ENCODE peak calls at places on chromosomes 12 and 14, in ten cellular contexts. One of them, this sample, is unnamed.

GRCh38 chr12:31041033-31041564 is 32.6 kb upstream of the DDX11 start:
- DNase-seq in K562: no peak
- DNase-seq in H1: no peak
- DNase-seq in esophagus muscularis mucosa: no peak
- DNase-seq in A549: no peak
- DNase-seq in SK-N-SH: no peak
- DNase-seq in ovary: no peak
- DNase-seq in GM12878: no peak
- DNase-seq in tibial nerve: no peak
- DNase-seq in HepG2: no peak
- DNase-seq in this sample: no peak

GRCh38 chr12:84913151-84913550 is 552 bp upstream of the SLC6A15 start:
- DNase-seq in K562: no peak
- DNase-seq in H1: no peak
- DNase-seq in esophagus muscularis mucosa: no peak
- DNase-seq in A549: peak
- DNase-seq in SK-N-SH: peak
- DNase-seq in ovary: no peak
- DNase-seq in GM12878: no peak
- DNase-seq in tibial nerve: no peak
- DNase-seq in HepG2: no peak
- DNase-seq in this sample: no peak

GRCh38 chr14:21933681-21934080 is 260.1 kb upstream of the OR4E1 start:
- DNase-seq in K562: no peak
- DNase-seq in H1: no peak
- DNase-seq in esophagus muscularis mucosa: no peak
- DNase-seq in A549: no peak
- DNase-seq in SK-N-SH: no peak
- DNase-seq in ovary: no peak
- DNase-seq in GM12878: no peak
- DNase-seq in tibial nerve: no peak
- DNase-seq in HepG2: no peak
- DNase-seq in this sample: no peak

GRCh38 chr14:55698051-55698450 is 118.0 kb downstream of the KTN1 start:
- DNase-seq in K562: no peak
- DNase-seq in H1: no peak
- DNase-seq in esophagus muscularis mucosa: peak
- DNase-seq in A549: peak
- DNase-seq in SK-N-SH: no peak
- DNase-seq in ovary: no peak
- DNase-seq in GM12878: no peak
- DNase-seq in tibial nerve: no peak
- DNase-seq in HepG2: no peak
- DNase-seq in this sample: no peak

GRCh38 chr12:96907681-96908163 is 665 bp downstream of the NEDD1 start:
- DNase-seq in K562: peak
- DNase-seq in H1: no peak
- DNase-seq in esophagus muscularis mucosa: no peak
- DNase-seq in A549: peak
- DNase-seq in SK-N-SH: peak
- DNase-seq in ovary: no peak
- DNase-seq in GM12878: no peak
- DNase-seq in tibial nerve: no peak
- DNase-seq in HepG2: peak
- DNase-seq in this sample: no peak

GRCh38 chr12:116336542-116337065 is 59.1 kb upstream of the MED13L start:
- DNase-seq in K562: peak
- DNase-seq in H1: no peak
- DNase-seq in esophagus muscularis mucosa: no peak
- DNase-seq in A549: peak
- DNase-seq in SK-N-SH: no peak
- DNase-seq in ovary: no peak
- DNase-seq in GM12878: peak
- DNase-seq in tibial nerve: no peak
- DNase-seq in HepG2: no peak
- DNase-seq in this sample: peak

GRCh38 chr12:50842637-50843493 is at the start of gene TMPRSS12:
- DNase-seq in K562: no peak
- DNase-seq in H1: peak
- DNase-seq in esophagus muscularis mucosa: no peak
- DNase-seq in A549: no peak
- DNase-seq in SK-N-SH: no peak
- DNase-seq in ovary: peak
- DNase-seq in GM12878: no peak
- DNase-seq in tibial nerve: no peak
- DNase-seq in HepG2: no peak
- DNase-seq in this sample: no peak

GRCh38 chr14:45649051-45649450 is 396.0 kb upstream of the MIS18BP1 start:
- DNase-seq in K562: no peak
- DNase-seq in H1: no peak
- DNase-seq in esophagus muscularis mucosa: no peak
- DNase-seq in A549: no peak
- DNase-seq in SK-N-SH: no peak
- DNase-seq in ovary: no peak
- DNase-seq in GM12878: no peak
- DNase-seq in tibial nerve: no peak
- DNase-seq in HepG2: no peak
- DNase-seq in this sample: no peak

GRCh38 chr12:96257550-96258392 is 63.6 kb downstream of the ELK3 start:
- DNase-seq in K562: no peak
- DNase-seq in H1: no peak
- DNase-seq in esophagus muscularis mucosa: no peak
- DNase-seq in A549: no peak
- DNase-seq in SK-N-SH: no peak
- DNase-seq in ovary: no peak
- DNase-seq in GM12878: no peak
- DNase-seq in tibial nerve: no peak
- DNase-seq in HepG2: peak
- DNase-seq in this sample: no peak

GRCh38 chr12:58548801-58549200 is 371.5 kb downstream of the LRIG3 start:
- DNase-seq in K562: no peak
- DNase-seq in H1: no peak
- DNase-seq in esophagus muscularis mucosa: no peak
- DNase-seq in A549: no peak
- DNase-seq in SK-N-SH: no peak
- DNase-seq in ovary: no peak
- DNase-seq in GM12878: no peak
- DNase-seq in tibial nerve: no peak
- DNase-seq in HepG2: no peak
- DNase-seq in this sample: no peak

GRCh38 chr12:43766291-43766690 is 7.5 kb downstream of the IRAK4 start:
- DNase-seq in K562: no peak
- DNase-seq in H1: no peak
- DNase-seq in esophagus muscularis mucosa: no peak
- DNase-seq in A549: no peak
- DNase-seq in SK-N-SH: no peak
- DNase-seq in ovary: no peak
- DNase-seq in GM12878: no peak
- DNase-seq in tibial nerve: no peak
- DNase-seq in HepG2: no peak
- DNase-seq in this sample: no peak

GRCh38 chr12:108630481-108631207 is 3.0 kb downstream of the SELPLG start:
- DNase-seq in K562: no peak
- DNase-seq in H1: no peak
- DNase-seq in esophagus muscularis mucosa: no peak
- DNase-seq in A549: no peak
- DNase-seq in SK-N-SH: no peak
- DNase-seq in ovary: no peak
- DNase-seq in GM12878: no peak
- DNase-seq in tibial nerve: no peak
- DNase-seq in HepG2: no peak
- DNase-seq in this sample: no peak

GRCh38 chr12:54357802-54358619 is 6.3 kb downstream of the GPR84 start:
- DNase-seq in K562: peak
- DNase-seq in H1: no peak
- DNase-seq in esophagus muscularis mucosa: no peak
- DNase-seq in A549: no peak
- DNase-seq in SK-N-SH: no peak
- DNase-seq in ovary: no peak
- DNase-seq in GM12878: peak
- DNase-seq in tibial nerve: no peak
- DNase-seq in HepG2: no peak
- DNase-seq in this sample: no peak

GRCh38 chr14:35576260-35576659 is 42.3 kb downstream of the INSM2 start:
- DNase-seq in K562: no peak
- DNase-seq in H1: no peak
- DNase-seq in esophagus muscularis mucosa: no peak
- DNase-seq in A549: no peak
- DNase-seq in SK-N-SH: no peak
- DNase-seq in ovary: no peak
- DNase-seq in GM12878: no peak
- DNase-seq in tibial nerve: no peak
- DNase-seq in HepG2: peak
- DNase-seq in this sample: no peak

GRCh38 chr14:104301731-104302460 is 163.5 kb downstream of the KIF26A start:
- DNase-seq in K562: no peak
- DNase-seq in H1: no peak
- DNase-seq in esophagus muscularis mucosa: no peak
- DNase-seq in A549: no peak
- DNase-seq in SK-N-SH: no peak
- DNase-seq in ovary: no peak
- DNase-seq in GM12878: no peak
- DNase-seq in tibial nerve: no peak
- DNase-seq in HepG2: no peak
- DNase-seq in this sample: no peak

GRCh38 chr14:37544407-37544806 is 50.6 kb downstream of the FOXA1 start:
- DNase-seq in K562: no peak
- DNase-seq in H1: no peak
- DNase-seq in esophagus muscularis mucosa: no peak
- DNase-seq in A549: no peak
- DNase-seq in SK-N-SH: no peak
- DNase-seq in ovary: no peak
- DNase-seq in GM12878: no peak
- DNase-seq in tibial nerve: no peak
- DNase-seq in HepG2: no peak
- DNase-seq in this sample: peak

GRCh38 chr12:89353188-89353822 is 1.0 kb upstream of the DUSP6 start:
- DNase-seq in K562: no peak
- DNase-seq in H1: no peak
- DNase-seq in esophagus muscularis mucosa: no peak
- DNase-seq in A549: peak
- DNase-seq in SK-N-SH: peak
- DNase-seq in ovary: peak
- DNase-seq in GM12878: no peak
- DNase-seq in tibial nerve: peak
- DNase-seq in HepG2: peak
- DNase-seq in this sample: peak
- TF ChIP-seq EP300 in K562: no peak
- TF ChIP-seq EP300 in H1: no peak
- TF ChIP-seq EP300 in esophagus muscularis mucosa: no peak
- TF ChIP-seq EP300 in A549: no peak
- TF ChIP-seq EP300 in SK-N-SH: peak
- TF ChIP-seq EP300 in ovary: no peak
- TF ChIP-seq EP300 in GM12878: no peak
- TF ChIP-seq EP300 in tibial nerve: peak
- TF ChIP-seq EP300 in HepG2: no peak
- TF ChIP-seq EP300 in this sample: no peak

DNA sequence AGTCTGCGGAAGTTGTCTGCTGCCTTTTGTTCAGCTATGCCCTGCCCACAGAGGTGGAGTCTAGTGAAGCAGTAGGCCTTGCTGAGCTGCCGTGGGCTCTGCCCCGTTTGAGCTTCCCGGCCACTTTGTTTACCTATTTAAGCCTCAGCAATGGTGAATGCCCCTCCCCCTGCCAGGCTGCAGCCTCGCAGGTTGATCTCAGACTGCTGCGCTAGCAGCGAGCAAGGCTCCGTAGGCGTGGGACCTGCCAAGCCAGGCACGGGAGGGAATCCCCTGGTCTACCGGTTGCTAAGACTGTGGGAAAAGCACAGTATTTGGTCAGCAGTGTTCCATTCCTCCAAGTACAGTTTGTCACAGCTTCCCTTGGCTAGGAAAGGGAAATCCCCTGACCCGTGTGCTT is 143.6 kb downstream of the DYRK2 start:
- DNase-seq in K562: no peak
- DNase-seq in H1: no peak
- DNase-seq in esophagus muscularis mucosa: no peak
- DNase-seq in A549: no peak
- DNase-seq in SK-N-SH: no peak
- DNase-seq in ovary: no peak
- DNase-seq in GM12878: no peak
- DNase-seq in tibial nerve: no peak
- DNase-seq in HepG2: no peak
- DNase-seq in this sample: no peak
- TF ChIP-seq EP300 in K562: no peak
- TF ChIP-seq EP300 in H1: no peak
- TF ChIP-seq EP300 in esophagus muscularis mucosa: no peak
- TF ChIP-seq EP300 in A549: no peak
- TF ChIP-seq EP300 in SK-N-SH: no peak
- TF ChIP-seq EP300 in ovary: no peak
- TF ChIP-seq EP300 in GM12878: no peak
- TF ChIP-seq EP300 in tibial nerve: no peak
- TF ChIP-seq EP300 in HepG2: no peak
- TF ChIP-seq EP300 in this sample: no peak

DNA sequence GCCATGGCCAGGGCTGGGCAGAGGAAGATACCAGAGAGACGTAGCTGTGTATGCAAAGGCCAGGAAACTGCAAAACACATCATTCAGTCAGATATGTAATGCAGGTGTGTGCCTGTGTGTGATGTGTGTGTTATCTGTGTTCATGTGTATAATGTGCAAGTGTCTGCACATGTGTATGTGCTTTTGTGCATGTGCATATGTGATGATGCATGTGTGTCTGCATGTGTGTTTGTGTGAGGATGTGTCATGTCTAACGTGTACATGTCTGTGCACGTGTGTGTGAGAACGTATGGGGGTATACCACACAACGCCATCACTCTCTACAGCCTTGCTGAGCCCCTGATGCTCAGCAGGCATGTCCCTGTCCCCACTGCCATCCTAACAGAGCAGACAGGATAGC is 9.7 kb downstream of the DIO3 start:
- DNase-seq in K562: no peak
- DNase-seq in H1: no peak
- DNase-seq in esophagus muscularis mucosa: no peak
- DNase-seq in A549: no peak
- DNase-seq in SK-N-SH: no peak
- DNase-seq in ovary: no peak
- DNase-seq in GM12878: no peak
- DNase-seq in tibial nerve: no peak
- DNase-seq in HepG2: no peak
- DNase-seq in this sample: no peak
- TF ChIP-seq EP300 in K562: no peak
- TF ChIP-seq EP300 in H1: no peak
- TF ChIP-seq EP300 in esophagus muscularis mucosa: no peak
- TF ChIP-seq EP300 in A549: no peak
- TF ChIP-seq EP300 in SK-N-SH: no peak
- TF ChIP-seq EP300 in ovary: no peak
- TF ChIP-seq EP300 in GM12878: no peak
- TF ChIP-seq EP300 in tibial nerve: no peak
- TF ChIP-seq EP300 in HepG2: no peak
- TF ChIP-seq EP300 in this sample: no peak

DNA sequence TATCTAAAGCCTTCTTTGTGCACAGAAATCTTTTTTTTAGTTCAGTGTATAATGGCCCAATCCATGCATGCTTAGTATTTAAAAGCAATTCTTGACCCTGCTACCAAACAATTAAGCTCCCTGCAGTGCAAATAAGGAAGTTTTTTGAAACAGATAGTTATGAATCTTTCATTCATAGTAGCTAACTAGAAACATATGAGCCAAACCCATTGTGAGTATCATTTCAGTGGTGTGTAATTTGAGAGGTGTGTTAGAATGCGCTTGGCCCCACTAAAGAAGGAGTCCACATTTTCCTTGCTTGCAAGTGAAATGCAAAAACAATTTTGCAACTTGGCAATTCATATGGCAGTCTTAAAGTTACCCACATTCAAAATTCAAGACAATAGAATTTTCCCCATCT is 14.4 kb downstream of the EPS8 start:
- DNase-seq in K562: no peak
- DNase-seq in H1: no peak
- DNase-seq in esophagus muscularis mucosa: no peak
- DNase-seq in A549: no peak
- DNase-seq in SK-N-SH: no peak
- DNase-seq in ovary: no peak
- DNase-seq in GM12878: no peak
- DNase-seq in tibial nerve: no peak
- DNase-seq in HepG2: no peak
- DNase-seq in this sample: no peak
- TF ChIP-seq EP300 in K562: no peak
- TF ChIP-seq EP300 in H1: no peak
- TF ChIP-seq EP300 in esophagus muscularis mucosa: no peak
- TF ChIP-seq EP300 in A549: no peak
- TF ChIP-seq EP300 in SK-N-SH: no peak
- TF ChIP-seq EP300 in ovary: no peak
- TF ChIP-seq EP300 in GM12878: no peak
- TF ChIP-seq EP300 in tibial nerve: no peak
- TF ChIP-seq EP300 in HepG2: no peak
- TF ChIP-seq EP300 in this sample: no peak